ENCODE peak calls at places on chromosomes 4 and X, in six cellular contexts. One of them, this sample, is unnamed.

GRCh38 chrX:40644821-40645358 is 2.5 kb downstream of the CXorf38 start:
- DNase-seq in fibroblast of mammary gland: peak; percentile 83
- DNase-seq in cardiac fibroblast: peak; percentile 67
- DNase-seq in AG10803: peak; percentile 68
- DNase-seq in A549: no peak
- DNase-seq in choroid plexus epithelial cell: peak; percentile 78
- DNase-seq in this sample: peak; percentile 74

GRCh38 chr4:123017078-123017477 is 94.7 kb upstream of the NUDT6 start:
- DNase-seq in fibroblast of mammary gland: no peak
- DNase-seq in cardiac fibroblast: no peak
- DNase-seq in AG10803: no peak
- DNase-seq in A549: no peak
- DNase-seq in choroid plexus epithelial cell: no peak
- DNase-seq in this sample: no peak

GRCh38 chr4:17376205-17376604 is 135.7 kb downstream of the QDPR start:
- DNase-seq in fibroblast of mammary gland: peak; percentile 69
- DNase-seq in cardiac fibroblast: peak; percentile 36
- DNase-seq in AG10803: peak; percentile 35
- DNase-seq in A549: no peak
- DNase-seq in choroid plexus epithelial cell: peak; percentile 57
- DNase-seq in this sample: no peak

GRCh38 chr4:71368906-71369305 is 30.1 kb downstream of the SLC4A4 start:
- DNase-seq in fibroblast of mammary gland: no peak
- DNase-seq in cardiac fibroblast: no peak
- DNase-seq in AG10803: no peak
- DNase-seq in A549: no peak
- DNase-seq in choroid plexus epithelial cell: no peak
- DNase-seq in this sample: no peak

GRCh38 chr4:110296892-110297291 is 98.5 kb upstream of the ELOVL6 start:
- DNase-seq in fibroblast of mammary gland: no peak
- DNase-seq in cardiac fibroblast: no peak
- DNase-seq in AG10803: no peak
- DNase-seq in A549: no peak
- DNase-seq in choroid plexus epithelial cell: no peak
- DNase-seq in this sample: no peak

GRCh38 chrX:31397119-31397518 is 325.3 kb upstream of the FTHL17 start:
- DNase-seq in fibroblast of mammary gland: peak; percentile 86
- DNase-seq in cardiac fibroblast: peak; percentile 34
- DNase-seq in AG10803: peak; percentile 42
- DNase-seq in A549: no peak
- DNase-seq in choroid plexus epithelial cell: no peak
- DNase-seq in this sample: no peak

GRCh38 chr4:37528161-37528560 is 158.0 kb downstream of the RELL1 start:
- DNase-seq in fibroblast of mammary gland: no peak
- DNase-seq in cardiac fibroblast: no peak
- DNase-seq in AG10803: no peak
- DNase-seq in A549: no peak
- DNase-seq in choroid plexus epithelial cell: peak; percentile 14
- DNase-seq in this sample: no peak

GRCh38 chr4:8378776-8379175 is 61.7 kb downstream of the ACOX3 start:
- DNase-seq in fibroblast of mammary gland: no peak
- DNase-seq in cardiac fibroblast: no peak
- DNase-seq in AG10803: no peak
- DNase-seq in A549: no peak
- DNase-seq in choroid plexus epithelial cell: no peak
- DNase-seq in this sample: peak; percentile 29

GRCh38 chrX:71107762-71108360 is 1.3 kb upstream of the CXorf65 start:
- DNase-seq in fibroblast of mammary gland: no peak
- DNase-seq in cardiac fibroblast: no peak
- DNase-seq in AG10803: no peak
- DNase-seq in A549: no peak
- DNase-seq in choroid plexus epithelial cell: no peak
- DNase-seq in this sample: no peak

GRCh38 chr4:109155682-109156243 is 146.7 kb downstream of the COL25A1 start:
- DNase-seq in fibroblast of mammary gland: peak; percentile 31
- DNase-seq in cardiac fibroblast: peak; percentile 52
- DNase-seq in AG10803: no peak
- DNase-seq in A549: no peak
- DNase-seq in choroid plexus epithelial cell: no peak
- DNase-seq in this sample: no peak

GRCh38 chr4:183082053-183082452 is 17.0 kb upstream of the WWC2 start:
- DNase-seq in fibroblast of mammary gland: no peak
- DNase-seq in cardiac fibroblast: no peak
- DNase-seq in AG10803: no peak
- DNase-seq in A549: no peak
- DNase-seq in choroid plexus epithelial cell: no peak
- DNase-seq in this sample: no peak

GRCh38 chr4:114383055-114383454 is 215.6 kb upstream of the UGT8 start:
- DNase-seq in fibroblast of mammary gland: peak; percentile 10
- DNase-seq in cardiac fibroblast: peak; percentile 12
- DNase-seq in AG10803: no peak
- DNase-seq in A549: no peak
- DNase-seq in choroid plexus epithelial cell: no peak
- DNase-seq in this sample: no peak

GRCh38 chrX:130831347-130831722 is 71.7 kb downstream of the ENOX2 start:
- DNase-seq in fibroblast of mammary gland: no peak
- DNase-seq in cardiac fibroblast: no peak
- DNase-seq in AG10803: no peak
- DNase-seq in A549: no peak
- DNase-seq in choroid plexus epithelial cell: no peak
- DNase-seq in this sample: no peak

GRCh38 chr4:124322234-124322831 is 390.2 kb downstream of the ANKRD50 start:
- DNase-seq in fibroblast of mammary gland: peak; percentile 64
- DNase-seq in cardiac fibroblast: peak; percentile 73
- DNase-seq in AG10803: peak; percentile 40
- DNase-seq in A549: peak; percentile 3
- DNase-seq in choroid plexus epithelial cell: peak; percentile 72
- DNase-seq in this sample: no peak

GRCh38 chrX:12895856-12896255 is 10.6 kb upstream of the TLR8 start:
- DNase-seq in fibroblast of mammary gland: no peak
- DNase-seq in cardiac fibroblast: peak; percentile 6
- DNase-seq in AG10803: no peak
- DNase-seq in A549: no peak
- DNase-seq in choroid plexus epithelial cell: peak; percentile 6
- DNase-seq in this sample: no peak

GRCh38 chrX:124217289-124218251 is 114.9 kb upstream of the TEX13D start:
- DNase-seq in fibroblast of mammary gland: no peak
- DNase-seq in cardiac fibroblast: peak; percentile 30
- DNase-seq in AG10803: peak; percentile 22
- DNase-seq in A549: no peak
- DNase-seq in choroid plexus epithelial cell: no peak
- DNase-seq in this sample: no peak

GRCh38 chr4:82710202-82710929 is 88.2 kb downstream of the SCD5 start:
- DNase-seq in fibroblast of mammary gland: no peak
- DNase-seq in cardiac fibroblast: no peak
- DNase-seq in AG10803: no peak
- DNase-seq in A549: no peak
- DNase-seq in choroid plexus epithelial cell: no peak
- DNase-seq in this sample: no peak

GRCh38 chr4:14168919-14169318 is 541.4 kb upstream of the BOD1L1 start:
- DNase-seq in fibroblast of mammary gland: peak; percentile 96
- DNase-seq in cardiac fibroblast: peak; percentile 97
- DNase-seq in AG10803: peak; percentile 78
- DNase-seq in A549: peak; percentile 7
- DNase-seq in choroid plexus epithelial cell: peak; percentile 83
- DNase-seq in this sample: no peak

GRCh38 chr4:17578482-17578891 is 1.5 kb downstream of the LAP3 start:
- DNase-seq in fibroblast of mammary gland: peak; percentile 25
- DNase-seq in cardiac fibroblast: peak; percentile 13
- DNase-seq in AG10803: no peak
- DNase-seq in A549: no peak
- DNase-seq in choroid plexus epithelial cell: peak; percentile 32
- DNase-seq in this sample: no peak

GRCh38 chrX:71652405-71652804 is 14.9 kb upstream of the LOC101059915 start:
- DNase-seq in fibroblast of mammary gland: peak; percentile 65
- DNase-seq in cardiac fibroblast: peak; percentile 67
- DNase-seq in AG10803: peak; percentile 54
- DNase-seq in A549: peak; percentile 39
- DNase-seq in choroid plexus epithelial cell: peak; percentile 72
- DNase-seq in this sample: no peak

GRCh38 chr4:174036111-174036510 is 247.4 kb downstream of the FBXO8 start:
- DNase-seq in fibroblast of mammary gland: peak; percentile 54
- DNase-seq in cardiac fibroblast: peak; percentile 15
- DNase-seq in AG10803: no peak
- DNase-seq in A549: no peak
- DNase-seq in choroid plexus epithelial cell: no peak
- DNase-seq in this sample: no peak

GRCh38 chr4:158649111-158649680 is 22.5 kb downstream of the C4orf46 start:
- DNase-seq in fibroblast of mammary gland: no peak
- DNase-seq in cardiac fibroblast: no peak
- DNase-seq in AG10803: peak; percentile 79
- DNase-seq in A549: no peak
- DNase-seq in choroid plexus epithelial cell: no peak
- DNase-seq in this sample: no peak

GRCh38 chrX:152923599-152923998 is 25.7 kb downstream of the ZNF185 start:
- DNase-seq in fibroblast of mammary gland: no peak
- DNase-seq in cardiac fibroblast: no peak
- DNase-seq in AG10803: no peak
- DNase-seq in A549: no peak
- DNase-seq in choroid plexus epithelial cell: no peak
- DNase-seq in this sample: no peak

GRCh38 chr4:97367878-97368277 is 775.4 kb downstream of the STPG2 start:
- DNase-seq in fibroblast of mammary gland: peak; percentile 58
- DNase-seq in cardiac fibroblast: peak; percentile 51
- DNase-seq in AG10803: no peak
- DNase-seq in A549: no peak
- DNase-seq in choroid plexus epithelial cell: peak; percentile 73
- DNase-seq in this sample: no peak

GRCh38 chr4:24032371-24032989 is 142.6 kb upstream of the PPARGC1A start:
- DNase-seq in fibroblast of mammary gland: peak; percentile 25
- DNase-seq in cardiac fibroblast: peak; percentile 23
- DNase-seq in AG10803: peak; percentile 41
- DNase-seq in A549: no peak
- DNase-seq in choroid plexus epithelial cell: peak; percentile 24
- DNase-seq in this sample: no peak

GRCh38 chr4:70269674-70270073 is 27.3 kb downstream of the CSN3 start:
- DNase-seq in fibroblast of mammary gland: peak; percentile 3
- DNase-seq in cardiac fibroblast: peak; percentile 2
- DNase-seq in AG10803: no peak
- DNase-seq in A549: no peak
- DNase-seq in choroid plexus epithelial cell: peak; percentile 48
- DNase-seq in this sample: no peak
- TF ChIP-seq CTCF in fibroblast of mammary gland: peak; percentile 3
- TF ChIP-seq CTCF in cardiac fibroblast: no peak
- TF ChIP-seq CTCF in AG10803: no peak
- TF ChIP-seq CTCF in A549: peak; percentile 11
- TF ChIP-seq CTCF in choroid plexus epithelial cell: peak; percentile 36
- TF ChIP-seq CTCF in this sample: no peak

DNA sequence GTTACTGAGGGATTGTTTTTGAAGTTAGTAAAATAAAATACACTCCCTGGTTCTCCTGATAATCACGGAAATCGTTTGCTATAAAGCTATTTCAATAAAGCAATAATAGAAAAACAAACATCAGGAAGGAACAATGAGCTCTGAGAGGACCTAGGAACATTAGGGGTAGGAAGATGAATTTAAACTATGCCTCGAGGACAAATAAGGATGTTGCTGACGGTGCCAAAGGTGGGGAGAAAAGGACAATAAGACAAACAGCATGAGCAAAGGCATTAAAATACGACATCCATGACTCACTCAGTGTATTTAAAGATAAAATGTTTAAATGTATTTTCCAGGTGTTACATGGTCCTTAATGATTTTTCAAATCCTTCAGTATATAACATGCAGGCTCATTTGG is 110.3 kb downstream of the MTNR1A start:
- DNase-seq in fibroblast of mammary gland: no peak
- DNase-seq in cardiac fibroblast: no peak
- DNase-seq in AG10803: no peak
- DNase-seq in A549: no peak
- DNase-seq in choroid plexus epithelial cell: no peak
- DNase-seq in this sample: no peak
- TF ChIP-seq CTCF in fibroblast of mammary gland: no peak
- TF ChIP-seq CTCF in cardiac fibroblast: no peak
- TF ChIP-seq CTCF in AG10803: no peak
- TF ChIP-seq CTCF in A549: no peak
- TF ChIP-seq CTCF in choroid plexus epithelial cell: no peak
- TF ChIP-seq CTCF in this sample: no peak

DNA sequence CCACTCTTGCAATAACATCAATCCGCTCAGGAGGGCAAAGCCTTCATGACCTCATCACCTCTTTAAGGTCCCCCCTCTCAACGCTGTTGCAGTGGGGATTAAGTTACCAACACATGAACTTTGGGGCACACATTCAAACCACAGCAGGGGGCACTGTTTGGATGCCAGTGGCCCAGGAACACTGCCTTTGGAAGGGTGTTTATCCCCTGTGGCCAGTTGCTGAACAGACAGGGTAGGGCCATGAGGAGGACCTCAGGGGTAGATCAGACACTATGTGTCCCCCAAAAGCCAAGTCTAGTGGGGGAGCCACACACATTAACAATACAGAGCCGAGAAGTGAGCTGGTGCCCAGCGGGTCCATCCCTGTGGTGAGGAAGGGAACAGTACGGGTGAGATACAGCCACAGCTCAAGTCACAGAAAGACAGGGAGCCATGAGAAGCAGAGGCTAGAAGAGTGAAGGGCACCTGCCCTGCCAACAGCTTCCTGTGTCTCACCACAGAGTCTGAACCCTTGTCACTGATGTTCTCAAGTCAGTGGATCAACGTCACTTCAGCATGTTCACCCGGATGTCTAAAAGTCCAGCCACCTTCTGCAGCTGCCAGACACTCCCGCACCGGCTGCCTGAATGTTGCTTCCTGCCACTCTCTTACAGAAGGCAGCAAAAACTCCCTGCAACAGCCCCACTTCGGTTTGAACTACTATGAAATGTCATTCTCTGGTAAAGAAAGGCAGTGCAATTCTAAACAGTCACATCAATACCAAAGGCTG is 19.9 kb upstream of the MXD4 start:
- DNase-seq in fibroblast of mammary gland: no peak
- DNase-seq in cardiac fibroblast: peak; percentile 35
- DNase-seq in AG10803: no peak
- DNase-seq in A549: no peak
- DNase-seq in choroid plexus epithelial cell: no peak
- DNase-seq in this sample: no peak
- TF ChIP-seq CTCF in fibroblast of mammary gland: peak; percentile 25
- TF ChIP-seq CTCF in cardiac fibroblast: peak; percentile 23
- TF ChIP-seq CTCF in AG10803: peak; percentile 6
- TF ChIP-seq CTCF in A549: no peak
- TF ChIP-seq CTCF in choroid plexus epithelial cell: no peak
- TF ChIP-seq CTCF in this sample: no peak

GRCh38 chr4:7153711-7154110 is 38.6 kb upstream of the SORCS2 start:
- DNase-seq in fibroblast of mammary gland: no peak
- DNase-seq in cardiac fibroblast: no peak
- DNase-seq in AG10803: no peak
- DNase-seq in A549: no peak
- DNase-seq in choroid plexus epithelial cell: no peak
- DNase-seq in this sample: peak; percentile 25

GRCh38 chr4:7148337-7148736 is 44.0 kb upstream of the SORCS2 start:
- DNase-seq in fibroblast of mammary gland: no peak
- DNase-seq in cardiac fibroblast: no peak
- DNase-seq in AG10803: no peak
- DNase-seq in A549: no peak
- DNase-seq in choroid plexus epithelial cell: no peak
- DNase-seq in this sample: no peak

GRCh38 chr4:7154351-7154981 is 37.9 kb upstream of the SORCS2 start:
- DNase-seq in fibroblast of mammary gland: no peak
- DNase-seq in cardiac fibroblast: no peak
- DNase-seq in AG10803: no peak
- DNase-seq in A549: no peak
- DNase-seq in choroid plexus epithelial cell: no peak
- DNase-seq in this sample: peak; percentile 50

GRCh38 chr4:7150083-7150635 is 42.2 kb upstream of the SORCS2 start:
- DNase-seq in fibroblast of mammary gland: no peak
- DNase-seq in cardiac fibroblast: no peak
- DNase-seq in AG10803: no peak
- DNase-seq in A549: no peak
- DNase-seq in choroid plexus epithelial cell: no peak
- DNase-seq in this sample: no peak

GRCh38 chr4:7151668-7152227 is 40.6 kb upstream of the SORCS2 start:
- DNase-seq in fibroblast of mammary gland: no peak
- DNase-seq in cardiac fibroblast: no peak
- DNase-seq in AG10803: no peak
- DNase-seq in A549: peak; percentile 27
- DNase-seq in choroid plexus epithelial cell: no peak
- DNase-seq in this sample: no peak
- TF ChIP-seq CTCF in fibroblast of mammary gland: no peak
- TF ChIP-seq CTCF in cardiac fibroblast: peak; percentile 12
- TF ChIP-seq CTCF in AG10803: peak; percentile 47
- TF ChIP-seq CTCF in A549: peak; percentile 31
- TF ChIP-seq CTCF in choroid plexus epithelial cell: peak; percentile 49
- TF ChIP-seq CTCF in this sample: no peak

This sample was measured in sigmoid colon.